ENCODE peak calls at places on chromosomes 7 and 10, in nine cellular contexts. T is prostate gland, L is psoas muscle, D is cardiac fibroblast, Z is fibroblast of lung, F is astrocyte of the spinal cord, R is stomach, M is right atrium auricular region, O is WERI-Rb-1. H is an unnamed sample.

GRCh38 chr7:128884561-128885369 is 22.1 kb downstream of the ATP6V1F start:
- DNase-seq in T (no peak), L (no peak), D (no peak), Z (no peak), F (no peak), R (no peak), M (no peak), O (no peak), H (no peak)

GRCh38 chr10:9296206-9296605 is 1241.7 kb downstream of the GATA3 start:
- DNase-seq in T (no peak), L (no peak), D (no peak), Z (no peak), F (no peak), R (no peak), M (no peak), O (no peak), H (no peak)

GRCh38 chr10:85995791-85996190 is 370.8 kb downstream of the GRID1 start:
- DNase-seq in T (no peak), L (no peak), D (peak; percentile 3), Z (no peak), F (peak; percentile 0), R (peak; percentile 32), M (no peak), O (peak; percentile 59), H (peak; percentile 0)

GRCh38 chr7:157689269-157690057 is 352.7 kb downstream of the DNAJB6 start:
- DNase-seq in T (no peak), L (no peak), D (no peak), Z (no peak), F (no peak), R (peak; percentile 16), M (no peak), O (peak; percentile 26), H (no peak)

GRCh38 chr10:96044686-96045085 is 1.3 kb downstream of the CCNJ start:
- DNase-seq in T (no peak), L (no peak), D (peak; percentile 67), Z (peak; percentile 73), F (peak; percentile 52), R (no peak), M (no peak), O (no peak), H (peak; percentile 62)

GRCh38 chr7:54705436-54705835 is 53.6 kb downstream of the SEC61G start:
- DNase-seq in T (no peak), L (no peak), D (peak; percentile 69), Z (peak; percentile 31), F (peak; percentile 43), R (no peak), M (no peak), O (no peak), H (peak; percentile 3)

GRCh38 chr7:144074374-144074773 is 4.8 kb downstream of the OR2A25 start:
- DNase-seq in T (no peak), L (no peak), D (no peak), Z (no peak), F (no peak), R (no peak), M (no peak), O (no peak), H (no peak)

GRCh38 chr10:114623661-114624294 is 34.3 kb downstream of the ABLIM1 start:
- DNase-seq in T (peak; percentile 51), L (no peak), D (peak; percentile 70), Z (peak; percentile 83), F (peak; percentile 93), R (no peak), M (no peak), O (no peak), H (peak; percentile 84)

GRCh38 chr10:132748135-132748534 is 37.8 kb downstream of the NKX6-2 start:
- DNase-seq in T (no peak), L (no peak), D (no peak), Z (no peak), F (no peak), R (no peak), M (no peak), O (no peak), H (no peak)

GRCh38 chr10:74640134-74640533 is 186.3 kb upstream of the KAT6B start:
- DNase-seq in T (no peak), L (no peak), D (peak; percentile 46), Z (peak; percentile 9), F (peak; percentile 45), R (no peak), M (no peak), O (no peak), H (peak; percentile 36)

GRCh38 chr10:132945894-132946255 is 3.5 kb upstream of the CFAP46 start:
- DNase-seq in T (no peak), L (no peak), D (no peak), Z (no peak), F (no peak), R (no peak), M (no peak), O (no peak), H (no peak)

GRCh38 chr10:690227-691161 is 1.0 kb upstream of the DIP2C start:
- DNase-seq in T (no peak), L (no peak), D (peak; percentile 5), Z (no peak), F (no peak), R (no peak), M (no peak), O (no peak), H (no peak)

GRCh38 chr10:37434091-37434490 is 308.7 kb downstream of the ANKRD30A start:
- DNase-seq in T (no peak), L (no peak), D (peak; percentile 36), Z (no peak), F (no peak), R (no peak), M (no peak), O (no peak), H (peak; percentile 11)

GRCh38 chr7:128084896-128085608 is 53.8 kb upstream of the LRRC4 start:
- DNase-seq in T (no peak), L (no peak), D (peak; percentile 65), Z (peak; percentile 72), F (peak; percentile 29), R (no peak), M (no peak), O (peak; percentile 85), H (peak; percentile 62)

GRCh38 chr10:127012769-127013152 is 107.5 kb downstream of the DOCK1 start:
- DNase-seq in T (peak; percentile 91), L (peak; percentile 60), D (no peak), Z (peak; percentile 12), F (peak; percentile 28), R (peak; percentile 94), M (peak; percentile 73), O (peak; percentile 75), H (no peak)

GRCh38 chr10:110496553-110497437 is 912 bp upstream of the DUSP5 start:
- DNase-seq in T (no peak), L (no peak), D (no peak), Z (peak; percentile 51), F (no peak), R (no peak), M (no peak), O (peak; percentile 90), H (no peak)

GRCh38 chr7:150923191-150923590 is 54.9 kb downstream of the KCNH2 start:
- DNase-seq in T (no peak), L (no peak), D (no peak), Z (no peak), F (no peak), R (no peak), M (no peak), O (no peak), H (no peak)

DNA sequence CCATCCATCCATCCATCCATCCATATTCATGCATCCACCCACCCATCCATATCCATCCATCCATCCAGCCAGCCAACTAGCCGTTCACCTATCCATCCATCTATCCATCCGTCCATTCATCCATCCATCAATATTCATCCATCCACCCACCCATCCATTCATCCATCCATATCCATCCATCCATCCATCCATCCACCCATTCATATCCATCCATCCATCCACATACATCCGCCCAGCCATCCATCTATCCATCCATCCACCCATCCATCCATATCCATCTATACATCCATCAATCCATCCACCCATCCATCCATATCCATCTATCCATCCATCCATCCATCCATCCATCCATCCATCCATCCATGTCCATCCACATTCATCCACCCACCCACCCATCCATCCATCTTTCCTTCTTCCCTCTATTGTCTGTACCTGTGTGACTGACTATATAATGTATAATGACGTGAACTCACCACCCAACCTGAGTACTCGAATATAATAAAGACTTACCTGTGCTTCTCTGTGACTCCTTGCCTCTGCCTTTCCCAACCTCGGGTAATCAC is 2.5 kb downstream of the INMT start:
- DNase-seq in T (no peak), L (no peak), D (no peak), Z (no peak), F (no peak), R (no peak), M (no peak), O (no peak), H (no peak)
- H3K4me3 ChIP-seq in T (no peak overlapping the region), L (no peak overlapping the region), D (peak overlapping the region; percentile 67), Z (no peak overlapping the region), F (no peak overlapping the region), R (no peak overlapping the region), M (no peak overlapping the region), O (no peak overlapping the region), H (no peak overlapping the region)

DNA sequence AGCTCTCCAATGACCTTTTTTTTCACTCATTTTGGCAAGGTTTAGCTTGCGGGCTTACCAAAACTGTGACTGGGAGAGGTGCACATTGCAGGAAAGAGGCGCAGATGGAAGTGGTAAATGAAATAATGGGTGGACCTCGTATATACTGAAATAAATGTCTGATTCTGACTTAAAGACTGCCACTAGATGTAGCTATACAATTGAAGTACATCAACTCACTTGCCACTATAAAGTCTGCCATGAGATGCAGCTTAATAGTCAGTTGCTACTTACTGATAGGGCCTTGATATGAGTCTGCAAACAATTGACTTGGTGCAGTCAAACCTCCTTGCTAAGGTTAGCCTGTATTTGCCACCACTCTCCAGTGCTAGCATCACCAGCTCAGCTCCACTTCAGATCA is 525.9 kb upstream of the MBL2 start:
- DNase-seq in T (no peak), L (no peak), D (no peak), Z (no peak), F (no peak), R (no peak), M (no peak), O (no peak), H (no peak)
- TF ChIP-seq CTCF in T (no peak), L (no peak), D (no peak), Z (no peak), F (no peak), R (no peak), M (no peak), O (no peak), H (no peak)

GRCh38 chr7:149836434-149836833 is 1.7 kb upstream of the ZNF862 start:
- DNase-seq in T (no peak), L (no peak), D (no peak), Z (no peak), F (no peak), R (no peak), M (no peak), O (no peak), H (no peak)
- H3K4me3 ChIP-seq in T (no peak overlapping the region), L (no peak overlapping the region), D (no peak overlapping the region), Z (no peak overlapping the region), F (no peak overlapping the region), R (no peak overlapping the region), M (no peak overlapping the region), O (no peak overlapping the region), H (no peak overlapping the region)

GRCh38 chr7:43926193-43927043 is at the start of gene UBE2D4:
- DNase-seq in T (peak; percentile 86), L (peak; percentile 89), D (peak; percentile 70), Z (peak; percentile 59), F (peak; percentile 71), R (peak; percentile 92), M (peak; percentile 82), O (peak; percentile 92), H (peak; percentile 71)
- TF ChIP-seq CTCF in T (no peak), L (no peak), D (peak; percentile 2), Z (no peak), F (no peak), R (no peak), M (peak; percentile 47), O (no peak), H (no peak)

GRCh38 chr7:97027427-97028234 is 3.0 kb upstream of the DLX5 start:
- DNase-seq in T (peak; percentile 75), L (peak; percentile 75), D (peak; percentile 89), Z (peak; percentile 85), F (peak; percentile 80), R (peak; percentile 77), M (peak; percentile 86), O (peak; percentile 73), H (peak; percentile 84)
- H3K4me3 ChIP-seq in T (peak overlapping the region; percentile 7), L (peak overlapping the region; percentile 52), D (peak overlapping the region; percentile 27), Z (no peak overlapping the region), F (peak overlapping the region; percentile 28), R (peak overlapping the region; percentile 55), M (peak overlapping the region; percentile 20), O (peak overlapping the region; percentile 47), H (peak overlapping the region; percentile 31)

H was measured in fibroblast of villous mesenchyme.